ENCODE peak calls at places on chromosomes 16 and 17, in five cellular contexts. V, G, D, P and S are unnamed samples.

GRCh38 chr17:17778308-17779014 is 58.3 kb downstream of the SREBF1 start:
- DNase-seq in D (peak), V (no peak), P (peak), G (peak), S (peak)

GRCh38 chr16:3880623-3881498 is at the start of gene CREBBP:
- DNase-seq in D (peak), G (peak), V (peak), P (peak), S (peak)

GRCh38 chr17:7183433-7184090 is 4.4 kb upstream of the ASGR1 start:
- DNase-seq in V (no peak), G (no peak), P (no peak), D (no peak), S (no peak)

GRCh38 chr16:3223913-3224515 is 10.9 kb downstream of the ZNF200 start:
- DNase-seq in D (no peak), V (no peak), P (peak), G (no peak), S (no peak)

GRCh38 chr17:77378318-77379064 is 237.7 kb downstream of the SEC14L1 start:
- DNase-seq in V (no peak), D (no peak), G (no peak), P (no peak), S (no peak)

GRCh38 chr16:84631153-84631466 is 13.2 kb upstream of the COTL1 start:
- DNase-seq in D (no peak), P (no peak), G (no peak), V (no peak), S (no peak)

GRCh38 chr17:64658931-64659330 is 3.2 kb downstream of the SMURF2 start:
- DNase-seq in V (no peak), D (no peak), P (peak), G (no peak), S (no peak)

GRCh38 chr17:7479389-7480192 is at the start of gene ZBTB4:
- DNase-seq in V (peak), D (peak), P (peak), G (peak), S (peak)

GRCh38 chr16:912684-913613 is 57.8 kb downstream of the LMF1 start:
- DNase-seq in P (no peak), D (no peak), V (no peak), G (peak), S (peak)

GRCh38 chr16:22123146-22123545 is 30.8 kb downstream of the VWA3A start:
- DNase-seq in V (no peak), D (no peak), P (peak), G (no peak), S (no peak)

GRCh38 chr17:76909971-76910760 is 42.0 kb downstream of the MGAT5B start:
- DNase-seq in P (peak), G (no peak), D (peak), V (no peak), S (peak)

GRCh38 chr16:72986011-72986410 is 61.9 kb downstream of the ZFHX3 start:
- DNase-seq in P (peak), V (no peak), D (peak), G (no peak), S (no peak)

GRCh38 chr16:73404001-73404400 is 356.1 kb upstream of the ZFHX3 start:
- DNase-seq in P (no peak), V (no peak), D (no peak), G (no peak), S (no peak)

GRCh38 chr16:65122974-65123845 is 1.3 kb upstream of the CDH11 start:
- DNase-seq in D (peak), G (no peak), P (peak), V (no peak), S (peak)

GRCh38 chr16:86215233-86215978 is 294.9 kb upstream of the FOXF1 start:
- DNase-seq in P (no peak), V (no peak), G (no peak), D (no peak), S (no peak)

GRCh38 chr16:88895335-88895734 is 28.9 kb upstream of the PABPN1L start:
- DNase-seq in V (no peak), G (no peak), P (no peak), D (no peak), S (no peak)

GRCh38 chr16:48444574-48444973 is 59.4 kb upstream of the SIAH1 start:
- DNase-seq in D (no peak), G (no peak), P (peak), V (no peak), S (no peak)

GRCh38 chr17:80762076-80762475 is 217.4 kb downstream of the RPTOR start:
- DNase-seq in P (no peak), D (no peak), V (no peak), G (no peak), S (no peak)

GRCh38 chr17:53137919-53138318 is 684.8 kb upstream of the KIF2B start:
- DNase-seq in P (no peak), V (no peak), G (no peak), D (no peak), S (no peak)

GRCh38 chr16:86103320-86103719 is 204.4 kb downstream of the IRF8 start:
- DNase-seq in P (no peak), D (no peak), V (no peak), G (no peak), S (no peak)

GRCh38 chr17:77738666-77739531 is 219.6 kb upstream of the TNRC6C start:
- DNase-seq in G (no peak), V (no peak), D (peak), P (no peak), S (no peak)

GRCh38 chr16:47511882-47512281 is 50.8 kb downstream of the PHKB start:
- DNase-seq in D (no peak), G (no peak), P (no peak), V (no peak), S (no peak)

GRCh38 chr17:30398328-30399041 is 19.8 kb downstream of the CPD start:
- DNase-seq in D (no peak), G (no peak), V (no peak), P (no peak), S (no peak)

GRCh38 chr17:63476494-63476856 is 386 bp upstream of the ACE start:
- DNase-seq in D (no peak), V (peak), P (no peak), G (no peak), S (no peak)

GRCh38 chr17:6853764-6854442 is 22.4 kb upstream of the TEKT1 start:
- DNase-seq in G (no peak), V (peak), D (no peak), P (no peak), S (peak)

GRCh38 chr16:88769617-88770458 is 15.2 kb downstream of the PIEZO1 start:
- DNase-seq in D (no peak), G (no peak), V (no peak), P (no peak), S (no peak)